ENCODE peak calls at places on chromosomes 11 and 22, in six cellular contexts. N is IMR-90, V is left ventricle myocardium inferior, W is breast epithelium, E is heart right ventricle, Z is lower lobe of right lung. F is an unnamed sample.

GRCh38 chr11:79485694-79486093 is 44.9 kb upstream of the TENM4 start:
- DNase-seq in N (no peak), V (no peak), W (no peak), E (no peak), Z (no peak), F (no peak)

GRCh38 chr22:28905433-28905832 is 22.1 kb downstream of the ZNRF3 start:
- DNase-seq in N (no peak), V (no peak), W (no peak), E (no peak), Z (no peak), F (no peak)

GRCh38 chr11:34190192-34191139 is 85.0 kb downstream of the NAT10 start:
- DNase-seq in N (no peak), V (no peak), W (no peak), E (no peak), Z (no peak), F (no peak)

GRCh38 chr11:76825726-76826396 is 34.9 kb upstream of the ACER3 start:
- DNase-seq in N (no peak), V (no peak), W (no peak), E (no peak), Z (no peak), F (no peak)

GRCh38 chr11:34791725-34792124 is 124.5 kb downstream of the APIP start:
- DNase-seq in N (no peak), V (no peak), W (no peak), E (no peak), Z (no peak), F (no peak)

GRCh38 chr22:29031236-29031982 is 30.2 kb downstream of the C22orf31 start:
- DNase-seq in N (peak), V (no peak), W (peak), E (peak), Z (peak), F (peak)

GRCh38 chr11:133605493-133605892 is 73.2 kb upstream of the OPCML start:
- DNase-seq in N (no peak), V (no peak), W (no peak), E (no peak), Z (no peak), F (no peak)

GRCh38 chr11:8040261-8040920 is 40.6 kb upstream of the TUB start:
- DNase-seq in N (no peak), V (no peak), W (peak), E (no peak), Z (no peak), F (peak)

GRCh38 chr22:43956805-43957463 is 1.7 kb downstream of the SAMM50 start:
- DNase-seq in N (no peak), V (no peak), W (no peak), E (peak), Z (no peak), F (no peak)

GRCh38 chr11:134488913-134489312 is 76.9 kb upstream of the B3GAT1 start:
- DNase-seq in N (no peak), V (no peak), W (no peak), E (no peak), Z (no peak), F (no peak)

GRCh38 chr11:35781342-35782171 is 119.0 kb downstream of the TRIM44 start:
- DNase-seq in N (peak), V (no peak), W (no peak), E (no peak), Z (no peak), F (peak)

GRCh38 chr11:78298216-78298860 is 109.6 kb downstream of the USP35 start:
- DNase-seq in N (peak), V (no peak), W (no peak), E (no peak), Z (no peak), F (no peak)

GRCh38 chr22:21634081-21634480 is 1.5 kb downstream of the CCDC116 start:
- DNase-seq in N (no peak), V (no peak), W (no peak), E (no peak), Z (no peak), F (no peak)

GRCh38 chr11:100637706-100638105 is 49.4 kb upstream of the ARHGAP42 start:
- DNase-seq in N (no peak), V (no peak), W (no peak), E (no peak), Z (no peak), F (no peak)

GRCh38 chr11:123653997-123654565 is 343 bp downstream of the SCN3B start:
- DNase-seq in N (peak), V (peak), W (peak), E (peak), Z (peak), F (peak)

GRCh38 chr11:128324531-128325141 is 262.7 kb downstream of the ETS1 start:
- DNase-seq in N (no peak), V (no peak), W (no peak), E (no peak), Z (no peak), F (no peak)

GRCh38 chr22:25076281-25076680 is 123.4 kb upstream of the CRYBB3 start:
- DNase-seq in N (no peak), V (no peak), W (no peak), E (no peak), Z (no peak), F (no peak)

GRCh38 chr11:93653566-93653965 is 7.9 kb upstream of the CEP295 start:
- DNase-seq in N (no peak), V (no peak), W (no peak), E (no peak), Z (no peak), F (no peak)

GRCh38 chr11:10770626-10771254 is 19.7 kb downstream of the CTR9 start:
- DNase-seq in N (peak), V (peak), W (no peak), E (peak), Z (no peak), F (peak)

GRCh38 chr11:89436071-89436470 is 55.1 kb downstream of the NOX4 start:
- DNase-seq in N (peak), V (no peak), W (no peak), E (no peak), Z (no peak), F (peak)

GRCh38 chr11:73273246-73273890 is 1.2 kb downstream of the P2RY6 start:
- DNase-seq in N (no peak), V (no peak), W (no peak), E (no peak), Z (no peak), F (no peak)

GRCh38 chr11:45102810-45103621 is 43.4 kb upstream of the PRDM11 start:
- DNase-seq in N (peak), V (no peak), W (peak), E (peak), Z (no peak), F (peak)

GRCh38 chr11:1863352-1864215 is 10.7 kb downstream of the LSP1 start:
- DNase-seq in N (peak), V (peak), W (peak), E (peak), Z (peak), F (peak)

GRCh38 chr11:59263225-59263894 is 50.6 kb upstream of the MPEG1 start:
- DNase-seq in N (no peak), V (no peak), W (no peak), E (no peak), Z (no peak), F (no peak)

GRCh38 chr11:7892059-7892699 is 38.9 kb downstream of the OR10A6 start:
- DNase-seq in N (peak), V (no peak), W (no peak), E (no peak), Z (no peak), F (peak)

GRCh38 chr11:2688381-2689231 is 11.2 kb downstream of the KCNQ1OT1 start:
- DNase-seq in N (no peak), V (no peak), W (no peak), E (no peak), Z (no peak), F (no peak)

GRCh38 chr11:104799251-104799650 is 99.0 kb downstream of the CASP12 start:
- DNase-seq in N (no peak), V (no peak), W (no peak), E (no peak), Z (no peak), F (no peak)

GRCh38 chr22:42439821-42440674 is 7.8 kb upstream of the NFAM1 start:
- DNase-seq in N (peak), V (no peak), W (no peak), E (no peak), Z (peak), F (peak)

GRCh38 chr22:17369553-17370035 is 334 bp downstream of the CECR2 start:
- DNase-seq in N (no peak), V (peak), W (no peak), E (peak), Z (peak), F (no peak)

GRCh38 chr22:17366329-17366728 is 2.9 kb upstream of the CECR2 start:
- DNase-seq in N (no peak), V (no peak), W (no peak), E (no peak), Z (no peak), F (no peak)

GRCh38 chr22:17368144-17368726 is 1.0 kb upstream of the CECR2 start:
- DNase-seq in N (no peak), V (no peak), W (no peak), E (no peak), Z (no peak), F (no peak)

GRCh38 chr22:17368727-17369552 is at the start of gene CECR2:
- DNase-seq in N (no peak), V (peak), W (no peak), E (peak), Z (peak), F (no peak)

GRCh38 chr22:17366830-17367229 is 2.4 kb upstream of the CECR2 start:
- DNase-seq in N (no peak), V (peak), W (no peak), E (peak), Z (no peak), F (no peak)
- TF ChIP-seq CTCF in N (no peak), V (peak), W (no peak), E (peak), Z (peak), F (peak)

GRCh38 chr22:50544746-50545253 is 899 bp upstream of the KLHDC7B start:
- DNase-seq in N (no peak), V (no peak), W (peak), E (no peak), Z (peak), F (no peak)
- H3K4me3 ChIP-seq in N (no peak), V (no peak), W (no peak), E (peak), Z (no peak), F (no peak)

GRCh38 chr11:120501440-120501839 is 10.1 kb upstream of the GRIK4 start:
- DNase-seq in N (no peak), V (no peak), W (no peak), E (no peak), Z (no peak), F (no peak)

GRCh38 chr11:120500414-120500936 is 11.1 kb upstream of the GRIK4 start:
- DNase-seq in N (no peak), V (no peak), W (no peak), E (no peak), Z (no peak), F (peak)

GRCh38 chr11:120499859-120500258 is 11.7 kb upstream of the GRIK4 start:
- DNase-seq in N (no peak), V (no peak), W (no peak), E (no peak), Z (no peak), F (no peak)

GRCh38 chr11:120499088-120499487 is 12.5 kb upstream of the GRIK4 start:
- DNase-seq in N (no peak), V (no peak), W (no peak), E (no peak), Z (no peak), F (no peak)

GRCh38 chr11:120501976-120502755 is 9.4 kb upstream of the GRIK4 start:
- DNase-seq in N (no peak), V (no peak), W (no peak), E (no peak), Z (no peak), F (no peak)
- TF ChIP-seq CTCF in N (no peak), V (no peak), W (no peak), E (no peak), Z (no peak), F (no peak)

DNA sequence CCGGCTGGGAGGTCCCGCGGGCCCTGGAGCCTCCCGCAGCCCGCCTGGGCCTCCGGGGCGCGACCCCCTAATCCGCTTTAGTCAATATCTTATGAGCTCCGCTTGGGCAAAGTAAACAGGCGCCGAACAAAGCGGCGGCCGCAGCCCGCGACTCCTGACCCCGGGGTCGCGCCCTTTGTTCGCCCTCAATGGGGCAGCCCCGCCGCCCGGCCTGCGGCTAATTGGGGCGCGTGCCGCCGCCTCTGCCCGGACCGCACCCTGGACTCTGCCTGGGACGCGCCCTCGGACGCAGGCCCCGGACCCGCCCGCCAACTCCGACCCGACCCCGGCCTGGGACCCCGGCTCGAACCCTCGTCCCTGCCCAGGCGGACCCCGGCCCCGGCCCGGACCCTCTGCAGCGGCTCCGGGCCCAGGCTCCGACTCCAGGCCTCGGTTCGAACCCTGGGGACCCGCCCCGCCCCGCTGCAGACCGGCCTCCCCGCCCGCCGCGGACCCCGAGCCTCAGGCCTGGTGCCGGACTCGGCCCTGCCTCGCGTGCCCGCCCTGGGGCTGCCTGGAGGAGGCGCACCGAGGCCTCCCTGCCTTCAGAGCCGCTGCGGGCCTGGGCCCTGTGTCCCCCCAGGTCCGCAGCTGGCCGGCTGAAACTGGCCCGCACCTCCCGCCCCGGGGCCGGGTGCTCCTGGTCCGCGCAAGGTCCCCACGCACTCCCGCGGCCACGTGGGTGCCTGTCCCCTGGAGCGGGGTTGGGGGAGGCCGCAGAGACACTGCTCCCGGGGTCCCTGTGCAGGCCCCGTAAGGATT is 84.7 kb upstream of the WNT7B start:
- DNase-seq in N (no peak), V (peak), W (peak), E (no peak), Z (peak), F (peak)
- H3K4me3 ChIP-seq in N (no peak), V (peak), W (no peak), E (peak), Z (peak), F (peak)

GRCh38 chr11:6629573-6629891 is 10.3 kb upstream of the TPP1 start:
- DNase-seq in N (no peak), V (no peak), W (no peak), E (no peak), Z (no peak), F (no peak)
- TF ChIP-seq CTCF in N (no peak), V (no peak), W (no peak), E (no peak), Z (no peak), F (no peak)

DNA sequence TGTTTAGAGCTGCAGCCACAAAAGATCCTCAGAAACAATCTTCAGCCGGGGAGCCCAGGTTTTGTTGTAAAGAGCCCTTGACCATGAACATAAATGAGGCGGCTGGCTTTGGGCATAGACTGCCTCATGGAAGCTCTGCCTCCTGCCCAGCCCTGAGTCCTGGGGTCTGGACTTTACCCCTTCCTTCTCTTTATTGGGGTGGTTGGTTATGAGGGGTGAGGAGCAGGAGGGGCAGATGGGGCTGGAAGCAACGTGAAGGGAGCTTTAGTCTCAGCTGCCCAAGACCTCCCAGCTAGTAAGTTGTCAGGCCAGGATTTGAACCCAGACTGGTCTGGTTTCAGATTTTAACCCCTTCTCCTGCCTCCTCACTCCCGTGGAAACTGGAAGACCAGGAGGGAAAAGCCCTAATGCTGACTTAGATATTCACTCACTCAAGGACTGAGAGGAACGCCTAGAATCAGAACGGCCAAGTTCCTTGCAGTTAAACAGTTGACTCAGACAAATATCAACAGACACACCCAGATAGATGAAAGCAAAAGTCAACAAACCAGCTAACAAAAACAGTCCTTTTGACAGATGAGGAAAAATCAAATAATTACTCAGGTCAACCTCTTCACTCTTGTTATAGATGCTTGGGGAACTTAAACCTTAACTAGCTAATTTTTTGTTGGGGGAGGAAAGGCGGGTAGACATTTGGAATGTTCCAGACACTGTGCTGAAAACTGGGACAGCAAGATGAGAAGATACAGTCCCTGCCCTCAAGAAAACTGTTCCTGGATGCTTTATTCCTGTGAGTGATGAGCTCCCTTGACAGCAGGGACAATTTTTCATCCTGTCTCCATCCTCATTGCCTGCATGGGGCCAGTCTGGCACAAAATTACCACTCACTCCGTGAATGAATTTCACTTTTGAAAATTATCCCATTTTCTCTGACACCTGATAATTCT is 20.7 kb upstream of the ARRB1 start:
- DNase-seq in N (no peak), V (no peak), W (no peak), E (no peak), Z (no peak), F (peak)
- H3K4me3 ChIP-seq in N (no peak), V (no peak), W (no peak), E (no peak), Z (no peak), F (no peak)

DNA sequence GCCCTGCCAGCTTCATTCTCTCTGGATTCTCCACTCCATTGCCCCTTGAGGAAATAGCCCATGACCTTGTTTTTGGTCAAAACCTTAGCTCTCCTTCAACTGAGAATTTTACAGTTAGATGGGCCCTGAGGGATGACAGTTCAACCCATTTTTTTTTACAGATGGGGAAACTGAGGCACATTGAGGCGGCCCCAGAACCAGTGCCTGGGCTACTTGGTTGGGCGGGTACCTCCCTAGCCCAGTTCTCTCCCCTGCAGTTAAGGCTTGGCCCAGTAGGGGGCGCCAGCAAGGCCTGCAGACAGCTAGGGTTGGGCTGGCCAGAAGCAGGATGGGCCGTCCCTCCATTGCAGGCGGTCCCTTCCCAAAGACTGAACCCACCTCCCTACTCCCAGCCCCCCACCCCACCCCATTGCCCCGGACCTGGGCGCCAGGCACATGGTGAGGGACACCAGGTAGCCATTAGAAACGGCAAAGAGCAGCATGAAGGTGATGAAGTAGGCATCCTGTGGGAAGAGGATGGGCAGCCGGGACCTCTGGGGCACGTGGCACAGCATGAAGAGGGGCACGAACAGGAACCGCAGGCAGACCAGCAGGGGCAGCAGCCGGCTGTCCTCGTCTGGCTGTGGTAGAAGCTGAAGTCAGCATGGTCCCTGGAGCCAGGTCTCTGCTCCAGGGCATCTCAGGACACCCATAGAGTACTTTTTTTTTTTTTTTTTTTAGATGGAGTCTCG is 7.6 kb downstream of the SLC29A2 start:
- DNase-seq in N (no peak), V (no peak), W (no peak), E (no peak), Z (peak), F (peak)
- TF ChIP-seq CTCF in N (peak), V (peak), W (peak), E (peak), Z (peak), F (peak)

F was measured in fibroblast of mammary gland.